ENCODE peak calls at places on chromosomes 3 and 15, in seven cellular contexts. N is choroid plexus epithelial cell, W is B cell, P is omental fat pad, I is GM12865, G is HCT116, J is WTC11. R is an unnamed sample.

GRCh38 chr15:37046876-37047614 is 53.3 kb downstream of the MEIS2 start:
- DNase-seq in G (no peak), P (no peak), W (no peak), J (no peak), I (no peak), N (peak; percentile 82), R (no peak)

GRCh38 chr15:39312984-39313383 is 267.9 kb upstream of the THBS1 start:
- DNase-seq in G (peak; percentile 2), W (no peak), J (peak; percentile 19), P (no peak), I (peak; percentile 82), N (no peak), R (peak; percentile 26)

GRCh38 chr15:34239151-34239761 is 14.4 kb downstream of the EMC4 start:
- DNase-seq in W (no peak), P (no peak), N (peak; percentile 86), J (no peak), I (peak; percentile 36), G (peak; percentile 67), R (peak; percentile 71)

GRCh38 chr3:45440562-45440961 is 52.2 kb downstream of the LARS2 start:
- DNase-seq in G (no peak), J (no peak), I (no peak), N (no peak), P (no peak), W (no peak), R (no peak)

GRCh38 chr15:66775127-66776105 is 73.4 kb downstream of the SMAD6 start:
- DNase-seq in W (no peak), P (no peak), G (no peak), N (peak; percentile 72), J (no peak), I (no peak), R (no peak)

GRCh38 chr15:90839187-90840071 is 29.0 kb upstream of the FURIN start:
- DNase-seq in W (peak; percentile 75), N (peak; percentile 33), I (peak; percentile 60), G (no peak), J (peak; percentile 72), P (no peak), R (no peak)

GRCh38 chr15:39589193-39589814 is 8.4 kb downstream of the THBS1 start:
- DNase-seq in I (no peak), W (no peak), J (no peak), N (no peak), G (no peak), P (no peak), R (no peak)

GRCh38 chr15:35944945-35945344 is 399.0 kb upstream of the DPH6 start:
- DNase-seq in P (no peak), N (no peak), I (no peak), W (no peak), G (no peak), J (no peak), R (no peak)

GRCh38 chr15:66662522-66662921 is 39.5 kb upstream of the SMAD6 start:
- DNase-seq in J (no peak), G (no peak), I (no peak), P (no peak), W (no peak), N (no peak), R (no peak)

GRCh38 chr15:88800026-88800425 is 3.2 kb upstream of the ACAN start:
- DNase-seq in N (peak; percentile 3), W (no peak), J (no peak), I (no peak), G (no peak), P (no peak), R (no peak)

GRCh38 chr3:174540081-174540480 is 319.1 kb upstream of the NAALADL2 start:
- DNase-seq in G (no peak), I (no peak), W (no peak), N (no peak), J (peak; percentile 54), P (no peak), R (no peak)

GRCh38 chr3:32961189-32961715 is 9.8 kb downstream of the CCR4 start:
- DNase-seq in I (no peak), G (no peak), W (no peak), N (peak; percentile 26), P (no peak), J (no peak), R (peak; percentile 33)

GRCh38 chr3:100537646-100538338 is 45.4 kb downstream of the TMEM45A start:
- DNase-seq in G (no peak), J (no peak), N (no peak), P (no peak), W (no peak), I (peak; percentile 65), R (no peak)

GRCh38 chr15:101129851-101130250 is 122.0 kb downstream of the CHSY1 start:
- DNase-seq in I (no peak), P (no peak), N (no peak), J (no peak), W (no peak), G (no peak), R (no peak)

GRCh38 chr3:186526256-186526606 is 17.9 kb downstream of the CRYGS start:
- DNase-seq in N (no peak), W (peak; percentile 64), J (no peak), P (no peak), I (peak; percentile 67), G (no peak), R (peak; percentile 40)

GRCh38 chr15:59622289-59622688 is 10.7 kb downstream of the GCNT3 start:
- DNase-seq in P (no peak), W (peak; percentile 41), G (peak; percentile 42), J (peak; percentile 69), I (peak; percentile 75), N (peak; percentile 70), R (peak; percentile 76)

GRCh38 chr3:148379763-148380162 is 317.9 kb upstream of the AGTR1 start:
- DNase-seq in G (peak; percentile 65), I (peak; percentile 59), N (peak; percentile 90), J (no peak), W (no peak), P (no peak), R (no peak)

GRCh38 chr3:29153811-29154210 is 127.1 kb upstream of the RBMS3 start:
- DNase-seq in N (no peak), W (no peak), P (no peak), I (peak; percentile 65), G (no peak), J (no peak), R (peak; percentile 70)

GRCh38 chr3:173411288-173412064 is 13.9 kb downstream of the NLGN1 start:
- DNase-seq in G (peak; percentile 32), J (no peak), I (no peak), P (no peak), W (no peak), N (peak; percentile 60), R (no peak)

GRCh38 chr3:56251343-56251945 is 216.8 kb downstream of the ERC2 start:
- DNase-seq in W (peak; percentile 30), I (peak; percentile 44), P (no peak), G (peak; percentile 24), J (peak; percentile 25), N (peak; percentile 75), R (peak; percentile 33)

GRCh38 chr3:128539376-128539775 is 46.4 kb upstream of the GATA2 start:
- DNase-seq in N (no peak), W (no peak), J (no peak), I (no peak), G (no peak), P (no peak), R (no peak)

GRCh38 chr3:193951859-193952258 is 184.1 kb upstream of the HES1 start:
- DNase-seq in G (no peak), J (no peak), W (no peak), P (no peak), N (no peak), I (no peak), R (no peak)

GRCh38 chr15:65344214-65344908 is 33.4 kb downstream of the IGDCC3 start:
- DNase-seq in I (no peak), P (no peak), G (no peak), W (no peak), J (no peak), N (no peak), R (no peak)

DNA sequence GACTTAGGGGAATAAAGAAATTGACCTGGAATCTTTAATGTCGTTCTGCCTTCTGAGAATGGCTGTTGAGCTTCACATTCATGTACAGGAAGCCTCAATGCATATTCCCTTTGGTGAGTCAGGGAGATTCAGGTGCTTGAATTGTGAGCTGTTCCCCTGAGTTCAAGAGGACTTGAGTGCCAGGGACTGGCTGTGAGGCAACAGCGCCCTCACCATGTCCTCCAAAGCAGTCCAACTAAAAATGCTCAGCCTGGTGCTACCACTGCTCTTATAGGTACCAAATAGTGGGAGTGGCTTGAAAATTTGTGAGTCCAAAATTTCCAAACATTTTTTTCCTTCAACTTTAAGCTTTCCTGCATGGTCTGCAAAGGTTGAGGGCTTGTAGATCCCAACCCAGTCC is 54.1 kb downstream of the LEO1 start:
- DNase-seq in N (peak; percentile 61), W (no peak), J (peak; percentile 66), I (peak; percentile 17), P (no peak), G (peak; percentile 64), R (peak; percentile 28)
- TF ChIP-seq CTCF in N (peak; percentile 65), W (no peak), J (no peak), I (peak; percentile 27), P (no peak), G (peak; percentile 51), R (peak; percentile 18)

GRCh38 chr3:113825090-113825489 is 13.5 kb upstream of the GRAMD1C start:
- DNase-seq in W (no peak), J (no peak), N (peak; percentile 34), P (no peak), G (no peak), I (peak; percentile 86), R (no peak)
- TF ChIP-seq CTCF in W (no peak), J (no peak), N (peak; percentile 47), P (no peak), G (no peak), I (peak; percentile 38), R (no peak)

DNA sequence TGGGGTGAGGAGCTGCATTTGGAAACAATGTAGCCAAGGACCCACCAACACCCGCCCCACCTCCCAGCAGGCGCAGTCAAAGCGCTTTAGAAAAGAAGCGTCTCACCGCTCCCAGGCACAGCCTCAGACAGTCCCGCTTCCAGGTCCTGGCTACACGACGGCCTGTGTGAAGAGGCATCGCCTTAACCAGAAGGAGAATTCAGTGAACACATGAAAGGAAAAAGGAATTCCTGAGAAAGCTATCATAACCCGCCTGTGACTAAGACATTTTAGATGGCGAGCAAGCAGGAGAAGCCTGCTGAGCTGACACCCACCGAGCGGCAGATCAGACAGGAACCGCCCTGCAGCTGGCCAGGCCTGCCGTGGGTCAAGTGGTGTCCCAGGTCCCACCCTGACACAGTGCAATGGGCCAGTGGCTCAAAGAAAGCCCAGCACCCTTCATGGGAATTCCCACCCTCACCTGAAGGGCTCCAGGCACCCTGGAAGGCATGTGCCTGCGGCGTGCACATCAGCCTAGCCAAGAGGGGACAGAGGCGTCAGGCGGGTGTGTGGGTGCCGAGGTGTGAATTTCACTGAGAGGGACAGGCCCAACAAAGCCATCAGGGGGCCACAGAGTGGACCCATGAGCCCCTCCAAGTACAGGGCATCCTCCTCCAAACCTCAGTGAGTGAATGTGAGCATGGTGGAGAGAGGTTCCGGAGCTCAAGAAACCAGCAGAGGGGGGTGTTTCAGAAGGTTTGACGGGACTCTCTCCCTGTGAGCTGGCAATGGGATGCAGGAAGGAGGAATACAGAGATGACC is 144.8 kb downstream of the NSMCE3 start:
- DNase-seq in J (no peak), I (no peak), W (no peak), G (peak; percentile 73), N (peak; percentile 54), P (no peak), R (no peak)
- TF ChIP-seq CTCF in J (no peak), I (no peak), W (no peak), G (no peak), N (peak; percentile 53), P (no peak), R (no peak)

DNA sequence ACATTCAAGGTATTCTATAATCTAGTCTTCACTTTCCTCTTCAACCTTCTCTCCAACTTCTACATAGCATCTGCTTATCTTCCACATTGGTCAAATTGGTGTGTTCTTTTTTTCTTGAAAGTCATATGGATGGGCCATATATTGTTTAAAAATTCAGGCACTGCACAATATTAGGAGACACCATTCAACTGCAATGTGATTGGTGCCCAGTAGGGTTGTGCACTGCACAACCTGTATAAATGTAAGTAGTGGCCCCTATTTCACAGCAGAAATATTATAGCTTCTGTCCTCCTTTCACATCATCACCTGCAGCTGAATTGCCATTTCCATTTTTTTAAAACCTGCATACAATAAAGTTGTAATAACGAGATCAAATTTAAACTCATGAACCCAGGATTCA is 18.1 kb upstream of the GOLIM4 start:
- DNase-seq in G (no peak), P (no peak), W (no peak), I (no peak), J (no peak), N (no peak), R (no peak)
- TF ChIP-seq CTCF in G (no peak), P (no peak), W (no peak), I (no peak), J (no peak), N (no peak), R (no peak)